ENCODE peak calls at places on chromosomes 7 and 10, in nine cellular contexts. D, P, Z, W, O, Q, B, N and M are unnamed samples.

GRCh38 chr7:40551685-40552576 is 417.1 kb downstream of the SUGCT start:
- DNase-seq in Q (no peak), N (no peak), W (peak; percentile 56), D (no peak), B (no peak), Z (peak; percentile 65), O (no peak), P (peak; percentile 11), M (no peak)

GRCh38 chr10:84548869-84549268 is 220.5 kb downstream of the CCSER2 start:
- DNase-seq in Q (no peak), P (no peak), N (no peak), D (no peak), B (no peak), Z (no peak), W (no peak), O (no peak), M (no peak)

GRCh38 chr7:123749537-123749857 is 694 bp upstream of the WASL start:
- DNase-seq in B (no peak), N (peak; percentile 68), W (peak; percentile 70), Q (no peak), D (peak; percentile 24), O (no peak), Z (peak; percentile 91), P (no peak), M (no peak)

GRCh38 chr10:114374141-114374791 is 30.0 kb downstream of the AFAP1L2 start:
- DNase-seq in W (no peak), N (peak; percentile 53), Z (peak; percentile 57), Q (no peak), D (no peak), B (no peak), P (no peak), O (no peak), M (no peak)

GRCh38 chr7:91265693-91266066 is 1.4 kb downstream of the FZD1 start:
- DNase-seq in D (no peak), B (peak; percentile 23), Q (no peak), O (peak; percentile 22), Z (peak; percentile 52), W (no peak), N (peak; percentile 28), P (no peak), M (no peak)

GRCh38 chr10:70563230-70563629 is 39.3 kb downstream of the PRF1 start:
- DNase-seq in N (no peak), W (no peak), D (no peak), P (no peak), Q (no peak), Z (no peak), B (no peak), O (no peak), M (no peak)

GRCh38 chr7:36154255-36155212 is 1.5 kb downstream of the EEPD1 start:
- DNase-seq in D (no peak), Q (no peak), B (no peak), W (peak; percentile 25), P (no peak), Z (no peak), O (peak; percentile 54), N (no peak), M (no peak)

GRCh38 chr7:100119701-100120517 is 475 bp downstream of the CNPY4 start:
- DNase-seq in O (no peak), Z (peak; percentile 79), Q (peak; percentile 58), N (peak; percentile 66), D (no peak), W (peak; percentile 57), P (no peak), B (peak; percentile 45), M (peak; percentile 61)

DNA sequence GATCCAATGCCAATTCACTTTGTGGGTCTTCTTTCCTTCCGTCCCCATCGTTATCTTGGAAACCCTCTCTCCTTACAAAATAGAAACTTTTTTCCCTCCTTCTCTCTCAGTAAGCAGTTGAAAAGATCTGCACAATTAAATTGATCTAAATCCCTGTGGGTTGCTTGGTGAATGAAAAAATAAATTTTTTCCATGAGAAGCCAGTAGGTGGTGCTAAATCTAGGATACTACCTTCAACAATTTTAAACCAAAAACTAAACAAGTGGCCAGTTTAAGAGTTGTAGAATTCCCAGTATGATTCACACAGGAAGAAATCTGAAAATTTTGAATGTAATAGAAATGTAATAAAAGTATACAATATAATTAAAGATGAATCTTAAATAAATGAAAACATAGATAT is 990.3 kb upstream of the ZNF722 start:
- DNase-seq in D (no peak), Z (peak; percentile 10), N (no peak), B (no peak), W (no peak), O (no peak), Q (no peak), P (no peak), M (no peak)
- H3K9me3 ChIP-seq in D (peaks cover 25% of the 10 kb centered on the region), Z (no peaks in the 10 kb centered on the region), N (no peaks in the 10 kb centered on the region), B (no peaks in the 10 kb centered on the region), W (no peaks in the 10 kb centered on the region), O (no peaks in the 10 kb centered on the region), Q (no peaks in the 10 kb centered on the region), P (no peaks in the 10 kb centered on the region), M (no peaks in the 10 kb centered on the region)

GRCh38 chr7:158167373-158167772 is 420.2 kb downstream of the PTPRN2 start:
- DNase-seq in P (no peak), N (no peak), Q (no peak), D (no peak), O (no peak), B (no peak), W (no peak), Z (no peak), M (no peak)
- H3K9me3 ChIP-seq in P (no peaks in the 10 kb centered on the region), N (no peaks in the 10 kb centered on the region), Q (no peaks in the 10 kb centered on the region), D (peaks cover 82% of the 10 kb centered on the region), O (no peaks in the 10 kb centered on the region), B (no peaks in the 10 kb centered on the region), W (no peaks in the 10 kb centered on the region), Z (no peaks in the 10 kb centered on the region), M (no peaks in the 10 kb centered on the region)

GRCh38 chr10:10038358-10038757 is 979.3 kb upstream of the CELF2 start:
- DNase-seq in O (no peak), Z (no peak), Q (no peak), W (no peak), P (no peak), B (no peak), D (peak; percentile 15), N (no peak), M (no peak)

DNA sequence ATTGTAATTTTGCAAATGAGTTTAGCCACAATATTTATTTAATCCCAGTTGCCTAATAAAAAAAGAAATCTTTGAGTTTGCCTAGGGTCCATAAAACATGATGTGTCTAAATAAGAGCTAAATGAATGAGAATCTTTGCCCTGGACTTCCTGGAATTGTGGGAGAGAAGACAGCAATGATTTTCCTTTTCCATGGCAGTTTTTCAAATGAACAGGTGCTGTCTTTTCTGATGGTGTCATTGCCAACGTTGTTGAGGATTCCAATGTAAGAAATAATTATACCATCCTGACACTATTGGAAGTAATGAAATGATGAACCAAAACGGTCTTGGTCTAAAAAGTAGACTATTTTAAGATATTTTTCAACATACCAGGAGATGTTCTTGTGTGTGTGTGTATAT is 984.7 kb upstream of the CELF2 start:
- DNase-seq in P (no peak), O (no peak), Q (no peak), W (no peak), D (no peak), Z (no peak), B (no peak), N (no peak), M (no peak)
- H3K9me3 ChIP-seq in P (no peaks in the 10 kb centered on the region), O (no peaks in the 10 kb centered on the region), Q (no peaks in the 10 kb centered on the region), W (no peaks in the 10 kb centered on the region), D (no peaks in the 10 kb centered on the region), Z (no peaks in the 10 kb centered on the region), B (no peaks in the 10 kb centered on the region), N (no peaks in the 10 kb centered on the region), M (no peaks in the 10 kb centered on the region)

GRCh38 chr10:37821237-37821636 is 36.2 kb downstream of the ZNF248 start:
- DNase-seq in Q (no peak), Z (no peak), O (no peak), N (no peak), P (no peak), W (no peak), D (no peak), B (no peak), M (no peak)

GRCh38 chr10:37831495-37832333 is 25.7 kb downstream of the ZNF248 start:
- DNase-seq in D (no peak), B (no peak), Z (no peak), N (no peak), O (no peak), Q (no peak), P (no peak), W (peak; percentile 28), M (no peak)

GRCh38 chr10:37826806-37827205 is 30.6 kb downstream of the ZNF248 start:
- DNase-seq in W (no peak), Q (no peak), Z (no peak), O (no peak), P (no peak), D (no peak), B (no peak), N (no peak), M (no peak)
- H3K9me3 ChIP-seq in W (peaks cover 56% of the 10 kb centered on the region), Q (peaks cover 31% of the 10 kb centered on the region), Z (peaks cover 68% of the 10 kb centered on the region), O (no peaks in the 10 kb centered on the region), P (peaks cover 9% of the 10 kb centered on the region), D (peaks cover 7% of the 10 kb centered on the region), B (no peaks in the 10 kb centered on the region), N (peaks cover 3% of the 10 kb centered on the region), M (peaks cover 10% of the 10 kb centered on the region)

GRCh38 chr7:153354071-153354470 is 594.5 kb downstream of the ACTR3B start:
- DNase-seq in P (no peak), W (no peak), Q (no peak), D (no peak), O (no peak), Z (no peak), N (no peak), B (no peak), M (no peak)
- H3K9me3 ChIP-seq in P (no peaks in the 10 kb centered on the region), W (no peaks in the 10 kb centered on the region), Q (no peaks in the 10 kb centered on the region), D (peaks cover 11% of the 10 kb centered on the region), O (no peaks in the 10 kb centered on the region), Z (no peaks in the 10 kb centered on the region), N (no peaks in the 10 kb centered on the region), B (no peaks in the 10 kb centered on the region), M (no peaks in the 10 kb centered on the region)

GRCh38 chr10:42523098-42523497 is 115.3 kb downstream of the ZNF33B start:
- DNase-seq in O (no peak), P (no peak), N (no peak), D (no peak), W (no peak), B (no peak), Z (no peak), Q (no peak), M (no peak)
- H3K9me3 ChIP-seq in O (peaks cover 14% of the 10 kb centered on the region), P (peaks cover 9% of the 10 kb centered on the region), N (peaks cover 2% of the 10 kb centered on the region), D (peaks cover 22% of the 10 kb centered on the region), W (peaks cover 50% of the 10 kb centered on the region), B (peaks cover 6% of the 10 kb centered on the region), Z (peaks cover 76% of the 10 kb centered on the region), Q (peaks cover 44% of the 10 kb centered on the region), M (peaks cover 30% of the 10 kb centered on the region)

GRCh38 chr7:1899201-1899600 is 229.1 kb downstream of the ELFN1 start:
- DNase-seq in Q (no peak), Z (peak; percentile 65), B (no peak), P (no peak), D (peak; percentile 74), W (peak; percentile 35), N (no peak), O (peak; percentile 30), M (no peak)
- H3K9me3 ChIP-seq in Q (no peaks in the 10 kb centered on the region), Z (no peaks in the 10 kb centered on the region), B (no peaks in the 10 kb centered on the region), P (no peaks in the 10 kb centered on the region), D (peaks cover 13% of the 10 kb centered on the region), W (no peaks in the 10 kb centered on the region), N (no peaks in the 10 kb centered on the region), O (no peaks in the 10 kb centered on the region), M (no peaks in the 10 kb centered on the region)